ENCODE peak calls at places on chromosomes 5 and 9, in nine cellular contexts. N, S, Q, U, G, M, O, W and K are unnamed samples.

GRCh38 chr9:134217431-134218210 is 53.3 kb upstream of the RNU6ATAC start:
- DNase-seq in N (no peak), S (no peak), Q (no peak), U (no peak), G (peak; percentile 43), M (no peak), O (no peak), W (peak; percentile 28), K (no peak)

GRCh38 chr5:179892255-179892654 is 15.4 kb downstream of the TBC1D9B start:
- DNase-seq in N (no peak), S (no peak), Q (no peak), U (no peak), G (no peak), M (no peak), O (no peak), W (no peak), K (no peak)

GRCh38 chr5:149489605-149490037 is 61.6 kb downstream of the CSNK1A1 start:
- DNase-seq in N (peak; percentile 63), S (no peak), Q (no peak), U (no peak), G (peak; percentile 41), M (peak; percentile 62), O (no peak), W (peak; percentile 68), K (no peak)

GRCh38 chr9:32839013-32839442 is 55.7 kb downstream of the TMEM215 start:
- DNase-seq in N (no peak), S (no peak), Q (no peak), U (no peak), G (peak; percentile 12), M (no peak), O (no peak), W (no peak), K (no peak)

GRCh38 chr5:180090769-180091546 is 19.4 kb upstream of the RNF130 start:
- DNase-seq in N (peak; percentile 38), S (no peak), Q (no peak), U (no peak), G (peak; percentile 75), M (peak; percentile 43), O (no peak), W (peak; percentile 63), K (no peak)

GRCh38 chr5:111680737-111681413 is 76.1 kb downstream of the NREP start:
- DNase-seq in N (peak; percentile 98), S (peak; percentile 66), Q (peak; percentile 29), U (no peak), G (peak; percentile 92), M (peak; percentile 99), O (no peak), W (peak; percentile 98), K (peak; percentile 80)

GRCh38 chr5:57368010-57368409 is 114.6 kb downstream of the ACTBL2 start:
- DNase-seq in N (no peak), S (no peak), Q (no peak), U (no peak), G (peak; percentile 17), M (no peak), O (no peak), W (peak; percentile 76), K (no peak)

GRCh38 chr5:80149161-80149609 is 106.7 kb downstream of the SERINC5 start:
- DNase-seq in N (no peak), S (no peak), Q (no peak), U (no peak), G (no peak), M (no peak), O (no peak), W (no peak), K (no peak)

GRCh38 chr5:126865299-126865698 is 88.4 kb downstream of the LMNB1 start:
- DNase-seq in N (peak; percentile 82), S (no peak), Q (no peak), U (no peak), G (no peak), M (peak; percentile 32), O (no peak), W (peak; percentile 91), K (peak; percentile 60)

GRCh38 chr5:37552770-37553719 is 173.9 kb downstream of the WDR70 start:
- DNase-seq in N (peak; percentile 86), S (no peak), Q (no peak), U (no peak), G (no peak), M (peak; percentile 99), O (peak; percentile 23), W (peak; percentile 15), K (peak; percentile 49)

GRCh38 chr9:77883846-77884771 is 147.5 kb downstream of the GNAQ start:
- DNase-seq in N (peak; percentile 63), S (no peak), Q (no peak), U (no peak), G (no peak), M (no peak), O (peak; percentile 20), W (no peak), K (no peak)

GRCh38 chr9:114238919-114239879 is 83.7 kb upstream of the ORM1 start:
- DNase-seq in N (peak; percentile 51), S (no peak), Q (no peak), U (no peak), G (peak; percentile 21), M (peak; percentile 51), O (no peak), W (peak; percentile 92), K (no peak)

GRCh38 chr9:133306242-133307194 is 29.5 kb downstream of the SURF6 start:
- DNase-seq in N (peak; percentile 6), S (no peak), Q (no peak), U (no peak), G (no peak), M (no peak), O (no peak), W (peak; percentile 14), K (no peak)

GRCh38 chr9:81690251-81690851 is 1.0 kb upstream of the TLE1 start:
- DNase-seq in N (no peak), S (peak; percentile 30), Q (no peak), U (no peak), G (peak; percentile 59), M (no peak), O (no peak), W (peak; percentile 27), K (no peak)

GRCh38 chr5:134647750-134648424 is 698 bp upstream of the SEC24A start:
- DNase-seq in N (peak; percentile 51), S (no peak), Q (no peak), U (peak; percentile 11), G (no peak), M (no peak), O (no peak), W (peak; percentile 56), K (peak; percentile 21)
- H3K4me3 ChIP-seq in N (peak overlapping the region; percentile 79), S (peak overlapping the region; percentile 61), Q (peak overlapping the region; percentile 80), U (peak overlapping the region; percentile 74), G (peak overlapping the region; percentile 87), M (peak overlapping the region; percentile 91), O (peak overlapping the region; percentile 94), W (peak overlapping the region; percentile 86), K (peak overlapping the region; percentile 100)

GRCh38 chr9:9846538-9846937 is 766.3 kb downstream of the PTPRD start:
- DNase-seq in N (no peak), S (no peak), Q (no peak), U (no peak), G (no peak), M (no peak), O (no peak), W (no peak), K (no peak)
- TF ChIP-seq CTCF in N (no peak), S (no peak), Q (no peak), U (no peak), G (no peak), M (no peak), O (no peak), W (no peak), K (no peak)

GRCh38 chr9:128361981-128362646 is 9.1 kb upstream of the URM1 start:
- DNase-seq in N (peak; percentile 80), S (peak; percentile 84), Q (peak; percentile 78), U (peak; percentile 67), G (peak; percentile 82), M (peak; percentile 87), O (peak; percentile 68), W (peak; percentile 92), K (peak; percentile 36)
- H3K4me3 ChIP-seq in N (peak overlapping the region; percentile 34), S (peak overlapping the region; percentile 19), Q (peak overlapping the region; percentile 52), U (peak overlapping the region; percentile 65), G (peak overlapping the region; percentile 38), M (peak overlapping the region; percentile 48), O (no peak overlapping the region), W (peak overlapping the region; percentile 32), K (peak overlapping the region; percentile 58)

GRCh38 chr5:174816858-174817257 is 92.5 kb downstream of the MSX2 start:
- DNase-seq in N (no peak), S (no peak), Q (no peak), U (no peak), G (no peak), M (no peak), O (no peak), W (no peak), K (no peak)
- TF ChIP-seq CTCF in N (peak; percentile 38), S (no peak), Q (no peak), U (no peak), G (no peak), M (no peak), O (peak; percentile 32), W (peak; percentile 26), K (no peak)

GRCh38 chr5:139390639-139391569 is 1.2 kb upstream of the MZB1 start:
- DNase-seq in N (no peak), S (no peak), Q (no peak), U (no peak), G (no peak), M (no peak), O (no peak), W (no peak), K (no peak)

GRCh38 chr5:139392678-139393496 is 2.0 kb downstream of the PROB1 start:
- DNase-seq in N (peak; percentile 49), S (no peak), Q (no peak), U (peak; percentile 78), G (peak; percentile 85), M (peak; percentile 57), O (peak; percentile 91), W (peak; percentile 84), K (no peak)

GRCh38 chr5:139393497-139394122 is 1.3 kb downstream of the PROB1 start:
- DNase-seq in N (no peak), S (no peak), Q (no peak), U (peak; percentile 19), G (no peak), M (no peak), O (no peak), W (no peak), K (no peak)

GRCh38 chr5:139391570-139392323 is 2.0 kb upstream of the MZB1 start:
- DNase-seq in N (no peak), S (no peak), Q (no peak), U (no peak), G (peak; percentile 81), M (no peak), O (peak; percentile 80), W (peak; percentile 50), K (no peak)

GRCh38 chr5:139392324-139392677 is 2.6 kb upstream of the MZB1 start:
- DNase-seq in N (no peak), S (no peak), Q (no peak), U (no peak), G (peak; percentile 32), M (no peak), O (no peak), W (no peak), K (no peak)
- H3K4me3 ChIP-seq in N (no peak overlapping the region), S (no peak overlapping the region), Q (peak overlapping the region; percentile 53), U (peak overlapping the region; percentile 84), G (peak overlapping the region; percentile 85), M (no peak overlapping the region), O (peak overlapping the region; percentile 75), W (peak overlapping the region; percentile 22), K (peak overlapping the region; percentile 12)

GRCh38 chr5:87836696-87837095 is 424.0 kb upstream of the CCNH start:
- DNase-seq in N (no peak), S (no peak), Q (no peak), U (no peak), G (no peak), M (no peak), O (no peak), W (no peak), K (no peak)
- TF ChIP-seq CTCF in N (no peak), S (no peak), Q (no peak), U (no peak), G (no peak), M (no peak), O (no peak), W (no peak), K (no peak)